ENCODE peak calls at places on chromosomes 2 and 18, in ten cellular contexts. C, S, Y, V, U, J, W, E, H and G are unnamed samples. For H3K4me1, the result is how much of the 10 kb centered on the place peaks cover.

GRCh38 chr18:63590368-63590767 is 3.2 kb downstream of the SERPINB13 start:
- DNase-seq in C (no peak), S (no peak), Y (no peak), V (no peak), U (no peak), J (no peak), W (no peak), E (no peak), H (no peak), G (peak)

GRCh38 chr2:23293756-23294155 is 91.2 kb upstream of the KLHL29 start:
- DNase-seq in C (no peak), S (no peak), Y (no peak), V (no peak), U (no peak), J (no peak), W (no peak), E (no peak), H (no peak), G (no peak)

GRCh38 chr2:240916571-240917008 is 10.5 kb downstream of the CROCC2 start:
- DNase-seq in C (peak), S (no peak), Y (peak), V (peak), U (peak), J (peak), W (peak), E (peak), H (no peak), G (peak)

GRCh38 chr2:25251032-25251460 is 82.7 kb upstream of the POMC start:
- DNase-seq in C (peak), S (no peak), Y (no peak), V (no peak), U (no peak), J (no peak), W (no peak), E (no peak), H (no peak), G (no peak)

GRCh38 chr18:68083131-68083530 is 566.6 kb upstream of the DSEL start:
- DNase-seq in C (peak), S (no peak), Y (no peak), V (no peak), U (no peak), J (no peak), W (no peak), E (no peak), H (no peak), G (peak)

GRCh38 chr2:71605781-71606241 is 152.4 kb downstream of the DYSF start:
- DNase-seq in C (no peak), S (no peak), Y (peak), V (peak), U (no peak), J (peak), W (no peak), E (no peak), H (no peak), G (no peak)

GRCh38 chr2:224395646-224396390 is 6.1 kb downstream of the FAM124B start:
- DNase-seq in C (no peak), S (no peak), Y (no peak), V (no peak), U (no peak), J (no peak), W (no peak), E (no peak), H (no peak), G (no peak)

GRCh38 chr2:29322011-29322410 is 206.8 kb downstream of the CLIP4 start:
- DNase-seq in C (peak), S (no peak), Y (no peak), V (no peak), U (no peak), J (no peak), W (no peak), E (no peak), H (no peak), G (peak)

GRCh38 chr2:177554365-177554764 is 161.8 kb downstream of the AGPS start:
- DNase-seq in C (no peak), S (no peak), Y (no peak), V (no peak), U (no peak), J (no peak), W (no peak), E (no peak), H (no peak), G (no peak)

GRCh38 chr2:2938481-2938880 is 439.1 kb downstream of the EIPR1 start:
- DNase-seq in C (no peak), S (no peak), Y (no peak), V (no peak), U (no peak), J (no peak), W (no peak), E (peak), H (no peak), G (no peak)

GRCh38 chr2:230684222-230685164 is 28.1 kb upstream of the CAB39 start:
- DNase-seq in C (peak), S (no peak), Y (no peak), V (no peak), U (no peak), J (no peak), W (peak), E (no peak), H (no peak), G (no peak)

GRCh38 chr2:16079637-16080036 is 139.3 kb downstream of the MYCN start:
- DNase-seq in C (no peak), S (no peak), Y (no peak), V (no peak), U (no peak), J (no peak), W (no peak), E (no peak), H (no peak), G (no peak)

GRCh38 chr2:173782681-173783080 is 182.5 kb downstream of the SP3 start:
- DNase-seq in C (no peak), S (no peak), Y (no peak), V (no peak), U (no peak), J (no peak), W (no peak), E (no peak), H (no peak), G (no peak)

GRCh38 chr2:239179851-239180371 is 220.9 kb downstream of the HDAC4 start:
- DNase-seq in C (no peak), S (no peak), Y (no peak), V (peak), U (peak), J (peak), W (no peak), E (peak), H (no peak), G (no peak)

GRCh38 chr2:48197618-48198017 is 291.3 kb upstream of the FBXO11 start:
- DNase-seq in C (no peak), S (no peak), Y (no peak), V (no peak), U (no peak), J (no peak), W (no peak), E (no peak), H (no peak), G (no peak)

GRCh38 chr2:133581027-133581760 is 12.9 kb upstream of the NCKAP5 start:
- DNase-seq in C (peak), S (no peak), Y (no peak), V (peak), U (no peak), J (no peak), W (no peak), E (no peak), H (no peak), G (peak)

GRCh38 chr2:27705851-27706622 is 42.3 kb downstream of the SLC4A1AP start:
- DNase-seq in C (peak), S (no peak), Y (no peak), V (no peak), U (peak), J (no peak), W (peak), E (no peak), H (no peak), G (peak)

GRCh38 chr2:216710531-216711282 is 15.4 kb upstream of the IGFBP5 start:
- DNase-seq in C (peak), S (no peak), Y (no peak), V (no peak), U (peak), J (no peak), W (peak), E (no peak), H (no peak), G (no peak)

GRCh38 chr2:240930096-240930630 is 24.0 kb downstream of the CROCC2 start:
- DNase-seq in C (no peak), S (no peak), Y (peak), V (peak), U (no peak), J (peak), W (no peak), E (peak), H (no peak), G (no peak)

GRCh38 chr2:118250463-118250862 is 162.2 kb downstream of the INSIG2 start:
- DNase-seq in C (peak), S (no peak), Y (no peak), V (peak), U (no peak), J (no peak), W (no peak), E (no peak), H (no peak), G (no peak)

GRCh38 chr2:238979636-238980035 is 131.8 kb downstream of the TWIST2 start:
- DNase-seq in C (no peak), S (no peak), Y (no peak), V (no peak), U (no peak), J (no peak), W (no peak), E (no peak), H (no peak), G (no peak)

GRCh38 chr2:53504507-53504906 is 263.1 kb upstream of the CHAC2 start:
- DNase-seq in C (no peak), S (no peak), Y (no peak), V (no peak), U (no peak), J (no peak), W (no peak), E (no peak), H (no peak), G (no peak)

GRCh38 chr2:98601532-98602132 is 6.7 kb downstream of the COA5 start:
- DNase-seq in C (peak), S (peak), Y (no peak), V (peak), U (no peak), J (no peak), W (peak), E (peak), H (no peak), G (peak)

GRCh38 chr2:240499309-240500301 is 58.2 kb downstream of the ANKMY1 start:
- DNase-seq in C (no peak), S (no peak), Y (no peak), V (peak), U (no peak), J (no peak), W (no peak), E (no peak), H (no peak), G (no peak)

GRCh38 chr2:23532311-23533013 is 147.5 kb downstream of the KLHL29 start:
- DNase-seq in C (no peak), S (no peak), Y (peak), V (no peak), U (no peak), J (no peak), W (peak), E (peak), H (no peak), G (no peak)

GRCh38 chr2:240567137-240567871 is 980 bp upstream of the RNPEPL1 start:
- DNase-seq in C (no peak), S (no peak), Y (peak), V (peak), U (peak), J (peak), W (peak), E (no peak), H (no peak), G (no peak)

GRCh38 chr2:29262681-29263260 is 147.6 kb downstream of the CLIP4 start:
- DNase-seq in C (peak), S (no peak), Y (no peak), V (no peak), U (no peak), J (no peak), W (no peak), E (peak), H (no peak), G (no peak)

DNA sequence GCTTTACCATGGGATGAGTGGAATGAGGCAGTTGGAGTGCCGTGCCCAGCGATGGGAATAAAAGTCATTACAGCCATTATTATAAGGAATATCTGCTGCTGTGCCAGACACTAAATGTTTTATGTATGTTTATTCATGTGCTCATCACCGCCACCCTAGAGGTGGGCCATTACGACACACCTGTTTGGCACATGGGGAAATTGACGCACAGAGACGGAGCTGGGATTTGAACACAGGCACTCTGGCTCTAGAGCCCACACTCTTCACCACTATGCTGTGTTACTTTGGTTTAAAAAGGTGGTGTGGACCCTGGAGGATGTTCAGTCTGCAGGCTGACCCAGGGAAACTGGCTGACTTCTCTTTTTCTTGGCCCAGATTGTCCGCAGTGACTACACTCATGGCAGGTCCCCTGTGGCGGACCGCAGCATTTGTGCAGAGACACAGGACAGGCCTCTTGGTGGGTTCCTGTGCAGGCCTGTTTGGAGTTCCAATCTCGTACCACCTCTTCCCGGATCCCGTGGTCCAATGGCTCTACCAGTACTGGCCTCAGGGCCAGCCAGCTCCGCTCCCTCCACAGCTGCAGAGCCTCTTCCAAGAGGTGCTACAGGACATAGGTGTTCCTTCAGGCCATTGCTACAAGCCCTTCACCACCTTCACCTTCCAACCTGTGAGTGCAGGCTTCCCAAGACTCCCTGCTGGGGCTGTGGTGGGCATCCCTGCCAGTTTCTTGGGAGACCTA is 1.6 kb downstream of the TMEM177 start:
- DNase-seq in C (no peak), S (no peak), Y (no peak), V (peak), U (no peak), J (no peak), W (no peak), E (no peak), H (no peak), G (no peak)
- H3K4me3 ChIP-seq in C (no peak), S (peak), Y (no peak), V (peak), U (no peak), J (no peak), W (no peak), E (no peak), H (no peak), G (no peak)

GRCh38 chr2:1793001-1793867 is 48.9 kb upstream of the PXDN start:
- DNase-seq in C (no peak), S (no peak), Y (peak), V (no peak), U (no peak), J (no peak), W (no peak), E (no peak), H (no peak), G (no peak)

GRCh38 chr2:1795261-1795828 is 51.0 kb upstream of the PXDN start:
- DNase-seq in C (no peak), S (no peak), Y (peak), V (no peak), U (no peak), J (no peak), W (no peak), E (no peak), H (no peak), G (no peak)

GRCh38 chr2:1793868-1794445 is 49.6 kb upstream of the PXDN start:
- DNase-seq in C (no peak), S (no peak), Y (peak), V (no peak), U (no peak), J (no peak), W (no peak), E (no peak), H (no peak), G (no peak)

GRCh38 chr2:1795842-1796580 is 51.7 kb upstream of the PXDN start:
- DNase-seq in C (no peak), S (no peak), Y (peak), V (no peak), U (no peak), J (no peak), W (no peak), E (no peak), H (no peak), G (peak)

DNA sequence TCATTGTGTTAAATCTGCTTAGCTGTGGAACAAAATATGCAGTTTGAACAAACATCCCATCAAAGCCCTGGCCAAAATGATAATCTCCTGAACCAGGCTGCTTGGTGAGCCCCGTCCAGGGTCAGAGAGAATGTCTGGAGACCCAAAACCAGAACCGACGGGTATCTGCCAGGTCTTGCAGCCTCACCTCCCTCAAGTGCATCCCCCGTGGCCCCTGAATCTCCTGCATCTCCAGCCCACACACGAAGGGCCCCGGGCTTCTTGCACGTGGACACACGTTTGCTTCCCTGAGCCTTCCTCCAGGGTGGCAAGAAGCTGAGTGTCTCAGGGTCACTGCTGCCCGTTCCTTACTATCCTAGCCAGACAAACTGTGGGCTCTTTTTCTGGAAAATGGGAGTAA is 50.5 kb upstream of the PXDN start:
- DNase-seq in C (no peak), S (no peak), Y (peak), V (no peak), U (no peak), J (no peak), W (no peak), E (no peak), H (no peak), G (no peak)
- H3K4me1 ChIP-seq in C (under half), S (under half), Y (under half), V (under half), U (under half), J (under half), W (under half), E (under half), H (under half), G (under half)

GRCh38 chr18:79645291-79645983 is 34.2 kb upstream of the CTDP1 start:
- DNase-seq in C (no peak), S (no peak), Y (no peak), V (no peak), U (no peak), J (no peak), W (no peak), E (no peak), H (no peak), G (no peak)

GRCh38 chr18:79644666-79645057 is 34.9 kb upstream of the CTDP1 start:
- DNase-seq in C (no peak), S (peak), Y (no peak), V (no peak), U (no peak), J (no peak), W (no peak), E (no peak), H (no peak), G (peak)

GRCh38 chr18:79642626-79643025 is 37.0 kb upstream of the CTDP1 start:
- DNase-seq in C (peak), S (no peak), Y (no peak), V (no peak), U (no peak), J (no peak), W (peak), E (no peak), H (no peak), G (peak)

GRCh38 chr18:79643049-79643765 is 36.4 kb upstream of the CTDP1 start:
- DNase-seq in C (no peak), S (peak), Y (no peak), V (peak), U (no peak), J (no peak), W (no peak), E (no peak), H (no peak), G (no peak)

GRCh38 chr18:79644006-79644665 is 35.5 kb upstream of the CTDP1 start:
- DNase-seq in C (no peak), S (peak), Y (peak), V (peak), U (peak), J (no peak), W (peak), E (peak), H (no peak), G (peak)
- H3K4me3 ChIP-seq in C (no peak), S (peak), Y (no peak), V (no peak), U (no peak), J (no peak), W (no peak), E (no peak), H (no peak), G (no peak)

DNA sequence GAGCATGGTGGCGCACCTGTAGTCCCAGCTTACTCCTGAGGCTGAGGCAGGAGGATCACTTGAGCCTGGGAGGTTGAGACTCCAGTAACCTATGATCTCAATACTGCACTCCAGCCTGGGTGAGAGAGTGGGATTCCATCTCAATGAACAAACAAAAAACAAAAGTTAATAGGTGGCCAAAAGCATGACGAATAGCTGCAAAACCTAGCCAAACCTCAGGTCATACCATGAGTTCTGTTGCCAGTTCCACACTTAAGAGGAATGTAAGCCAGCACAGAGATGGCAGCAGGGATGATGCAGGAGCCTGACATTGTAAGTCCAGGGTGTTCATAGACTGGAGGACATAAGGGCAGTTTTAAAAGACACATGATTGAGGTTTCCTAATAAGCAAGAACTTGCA is 55.3 kb upstream of the RMDN2 start:
- DNase-seq in C (peak), S (no peak), Y (no peak), V (no peak), U (no peak), J (no peak), W (peak), E (no peak), H (no peak), G (no peak)
- H3K4me1 ChIP-seq in C (under half), S (under half), Y (under half), V (under half), U (half or more), J (under half), W (under half), E (under half), H (under half), G (under half)

DNA sequence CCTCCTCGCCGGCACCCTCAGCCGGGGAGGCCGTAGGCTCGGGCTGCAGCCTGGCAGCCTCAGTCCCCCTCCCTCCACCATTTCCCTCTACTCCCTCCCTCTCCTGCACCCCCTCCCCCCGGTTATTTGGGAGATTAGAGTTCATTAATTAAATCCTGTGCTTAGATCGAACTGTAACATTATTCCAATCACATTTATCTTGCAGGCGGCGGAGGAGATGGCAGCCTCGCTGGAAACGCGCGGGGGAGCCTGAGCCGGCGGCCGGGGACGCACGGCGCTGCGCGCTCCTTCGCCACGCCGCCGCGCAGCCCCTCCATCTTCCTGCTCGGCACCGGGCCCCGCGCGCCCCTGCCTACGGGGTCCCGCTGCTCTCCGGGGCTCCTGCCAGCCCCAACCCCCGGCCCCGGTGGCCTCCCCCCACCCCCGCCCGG is at the start of gene ST8SIA3:
- DNase-seq in C (no peak), S (no peak), Y (no peak), V (peak), U (no peak), J (no peak), W (no peak), E (peak), H (no peak), G (no peak)
- H3K4me3 ChIP-seq in C (no peak), S (no peak), Y (no peak), V (peak), U (no peak), J (peak), W (no peak), E (peak), H (no peak), G (no peak)

GRCh38 chr2:168244318-168244717 is 3.1 kb downstream of the STK39 start:
- DNase-seq in C (no peak), S (peak), Y (peak), V (no peak), U (no peak), J (no peak), W (peak), E (no peak), H (no peak), G (peak)
- H3K4me1 ChIP-seq in C (under half), S (under half), Y (half or more), V (under half), U (under half), J (under half), W (under half), E (under half), H (under half), G (under half)